ENCODE peak calls at places on chromosomes 16 and 17, in ten cellular contexts. One of them, this sample, is unnamed.

GRCh38 chr16:89586853-89587252 is 11.3 kb downstream of the CPNE7 start:
- DNase-seq in CD8-positive, alpha-beta T cell: no peak
- DNase-seq in upper lobe of right lung: no peak
- DNase-seq in retinal pigment epithelial cell: no peak
- DNase-seq in endothelial cell: no peak
- DNase-seq in PC-3: no peak
- DNase-seq in mucosa of descending colon: no peak
- DNase-seq in AG04450: no peak
- DNase-seq in fibroblast of lung: peak
- DNase-seq in gastrocnemius medialis: no peak
- DNase-seq in this sample: no peak

GRCh38 chr17:62662855-62663254 is 35.4 kb downstream of the MRC2 start:
- DNase-seq in CD8-positive, alpha-beta T cell: no peak
- DNase-seq in upper lobe of right lung: no peak
- DNase-seq in retinal pigment epithelial cell: no peak
- DNase-seq in endothelial cell: no peak
- DNase-seq in PC-3: no peak
- DNase-seq in mucosa of descending colon: no peak
- DNase-seq in AG04450: no peak
- DNase-seq in fibroblast of lung: peak
- DNase-seq in gastrocnemius medialis: no peak
- DNase-seq in this sample: no peak

GRCh38 chr16:2458887-2459646 is 842 bp upstream of the TEDC2 start:
- DNase-seq in CD8-positive, alpha-beta T cell: no peak
- DNase-seq in upper lobe of right lung: no peak
- DNase-seq in retinal pigment epithelial cell: no peak
- DNase-seq in endothelial cell: no peak
- DNase-seq in PC-3: peak
- DNase-seq in mucosa of descending colon: no peak
- DNase-seq in AG04450: no peak
- DNase-seq in fibroblast of lung: no peak
- DNase-seq in gastrocnemius medialis: no peak
- DNase-seq in this sample: no peak

GRCh38 chr17:79937981-79938695 is 97.5 kb downstream of the TBC1D16 start:
- DNase-seq in CD8-positive, alpha-beta T cell: no peak
- DNase-seq in upper lobe of right lung: no peak
- DNase-seq in retinal pigment epithelial cell: no peak
- DNase-seq in endothelial cell: no peak
- DNase-seq in PC-3: no peak
- DNase-seq in mucosa of descending colon: no peak
- DNase-seq in AG04450: no peak
- DNase-seq in fibroblast of lung: no peak
- DNase-seq in gastrocnemius medialis: no peak
- DNase-seq in this sample: no peak

GRCh38 chr17:29162909-29163341 is 17.3 kb downstream of the MYO18A start:
- DNase-seq in CD8-positive, alpha-beta T cell: no peak
- DNase-seq in upper lobe of right lung: no peak
- DNase-seq in retinal pigment epithelial cell: no peak
- DNase-seq in endothelial cell: no peak
- DNase-seq in PC-3: no peak
- DNase-seq in mucosa of descending colon: no peak
- DNase-seq in AG04450: no peak
- DNase-seq in fibroblast of lung: peak
- DNase-seq in gastrocnemius medialis: no peak
- DNase-seq in this sample: no peak

GRCh38 chr17:68759343-68760140 is 158.4 kb upstream of the FAM20A start:
- DNase-seq in CD8-positive, alpha-beta T cell: peak
- DNase-seq in upper lobe of right lung: peak
- DNase-seq in retinal pigment epithelial cell: peak
- DNase-seq in endothelial cell: peak
- DNase-seq in PC-3: peak
- DNase-seq in mucosa of descending colon: peak
- DNase-seq in AG04450: peak
- DNase-seq in fibroblast of lung: peak
- DNase-seq in gastrocnemius medialis: peak
- DNase-seq in this sample: peak

GRCh38 chr16:15770107-15770506 is 86.7 kb downstream of the MYH11 start:
- DNase-seq in CD8-positive, alpha-beta T cell: no peak
- DNase-seq in upper lobe of right lung: no peak
- DNase-seq in retinal pigment epithelial cell: peak
- DNase-seq in endothelial cell: no peak
- DNase-seq in PC-3: no peak
- DNase-seq in mucosa of descending colon: no peak
- DNase-seq in AG04450: no peak
- DNase-seq in fibroblast of lung: no peak
- DNase-seq in gastrocnemius medialis: no peak
- DNase-seq in this sample: no peak

GRCh38 chr17:38919316-38920078 is 5.9 kb upstream of the LASP1NB start:
- DNase-seq in CD8-positive, alpha-beta T cell: no peak
- DNase-seq in upper lobe of right lung: peak
- DNase-seq in retinal pigment epithelial cell: no peak
- DNase-seq in endothelial cell: no peak
- DNase-seq in PC-3: no peak
- DNase-seq in mucosa of descending colon: no peak
- DNase-seq in AG04450: no peak
- DNase-seq in fibroblast of lung: no peak
- DNase-seq in gastrocnemius medialis: no peak
- DNase-seq in this sample: no peak

GRCh38 chr17:17749921-17750320 is 68.7 kb downstream of the RAI1 start:
- DNase-seq in CD8-positive, alpha-beta T cell: no peak
- DNase-seq in upper lobe of right lung: no peak
- DNase-seq in retinal pigment epithelial cell: no peak
- DNase-seq in endothelial cell: peak
- DNase-seq in PC-3: peak
- DNase-seq in mucosa of descending colon: peak
- DNase-seq in AG04450: no peak
- DNase-seq in fibroblast of lung: peak
- DNase-seq in gastrocnemius medialis: no peak
- DNase-seq in this sample: peak

GRCh38 chr16:70429888-70430666 is 8.8 kb downstream of the ST3GAL2 start:
- DNase-seq in CD8-positive, alpha-beta T cell: no peak
- DNase-seq in upper lobe of right lung: no peak
- DNase-seq in retinal pigment epithelial cell: no peak
- DNase-seq in endothelial cell: no peak
- DNase-seq in PC-3: no peak
- DNase-seq in mucosa of descending colon: no peak
- DNase-seq in AG04450: no peak
- DNase-seq in fibroblast of lung: no peak
- DNase-seq in gastrocnemius medialis: no peak
- DNase-seq in this sample: no peak

DNA sequence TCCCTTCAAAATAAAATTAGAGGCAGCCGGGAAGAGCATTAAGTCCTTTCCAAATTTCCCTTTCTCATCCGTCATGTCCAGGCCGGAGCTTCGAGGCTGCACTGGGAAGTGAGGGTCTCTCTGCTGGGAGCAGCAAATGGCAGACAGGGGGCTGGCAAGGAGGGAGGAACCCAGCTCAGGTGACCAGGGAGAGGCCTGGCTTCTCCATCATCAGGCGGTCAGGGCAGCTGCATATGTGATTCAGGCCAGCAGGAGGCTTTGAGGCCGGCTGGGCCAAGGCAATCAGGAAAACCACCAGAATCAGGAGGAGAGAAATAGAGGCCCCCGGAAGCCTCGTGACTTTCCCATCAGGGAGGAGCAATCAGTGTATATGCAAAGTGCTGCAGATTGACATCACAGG is 85.0 kb upstream of the RPL38 start:
- DNase-seq in CD8-positive, alpha-beta T cell: no peak
- DNase-seq in upper lobe of right lung: peak
- DNase-seq in retinal pigment epithelial cell: no peak
- DNase-seq in endothelial cell: peak
- DNase-seq in PC-3: no peak
- DNase-seq in mucosa of descending colon: no peak
- DNase-seq in AG04450: no peak
- DNase-seq in fibroblast of lung: no peak
- DNase-seq in gastrocnemius medialis: no peak
- DNase-seq in this sample: no peak
- TF ChIP-seq CTCF in CD8-positive, alpha-beta T cell: no peak
- TF ChIP-seq CTCF in upper lobe of right lung: no peak
- TF ChIP-seq CTCF in retinal pigment epithelial cell: no peak
- TF ChIP-seq CTCF in endothelial cell: no peak
- TF ChIP-seq CTCF in PC-3: peak
- TF ChIP-seq CTCF in mucosa of descending colon: no peak
- TF ChIP-seq CTCF in AG04450: no peak
- TF ChIP-seq CTCF in fibroblast of lung: no peak
- TF ChIP-seq CTCF in gastrocnemius medialis: no peak
- TF ChIP-seq CTCF in this sample: no peak

GRCh38 chr16:81882559-81882958 is 103.5 kb downstream of the PLCG2 start:
- DNase-seq in CD8-positive, alpha-beta T cell: no peak
- DNase-seq in upper lobe of right lung: no peak
- DNase-seq in retinal pigment epithelial cell: no peak
- DNase-seq in endothelial cell: no peak
- DNase-seq in PC-3: no peak
- DNase-seq in mucosa of descending colon: no peak
- DNase-seq in AG04450: no peak
- DNase-seq in fibroblast of lung: no peak
- DNase-seq in gastrocnemius medialis: no peak
- DNase-seq in this sample: no peak

GRCh38 chr16:81878529-81878928 is 99.4 kb downstream of the PLCG2 start:
- DNase-seq in CD8-positive, alpha-beta T cell: no peak
- DNase-seq in upper lobe of right lung: no peak
- DNase-seq in retinal pigment epithelial cell: no peak
- DNase-seq in endothelial cell: no peak
- DNase-seq in PC-3: no peak
- DNase-seq in mucosa of descending colon: no peak
- DNase-seq in AG04450: no peak
- DNase-seq in fibroblast of lung: no peak
- DNase-seq in gastrocnemius medialis: no peak
- DNase-seq in this sample: no peak

GRCh38 chr16:81881228-81881627 is 102.1 kb downstream of the PLCG2 start:
- DNase-seq in CD8-positive, alpha-beta T cell: no peak
- DNase-seq in upper lobe of right lung: no peak
- DNase-seq in retinal pigment epithelial cell: no peak
- DNase-seq in endothelial cell: no peak
- DNase-seq in PC-3: no peak
- DNase-seq in mucosa of descending colon: no peak
- DNase-seq in AG04450: no peak
- DNase-seq in fibroblast of lung: no peak
- DNase-seq in gastrocnemius medialis: no peak
- DNase-seq in this sample: no peak

GRCh38 chr16:81880816-81881215 is 101.7 kb downstream of the PLCG2 start:
- DNase-seq in CD8-positive, alpha-beta T cell: no peak
- DNase-seq in upper lobe of right lung: no peak
- DNase-seq in retinal pigment epithelial cell: no peak
- DNase-seq in endothelial cell: no peak
- DNase-seq in PC-3: no peak
- DNase-seq in mucosa of descending colon: no peak
- DNase-seq in AG04450: no peak
- DNase-seq in fibroblast of lung: no peak
- DNase-seq in gastrocnemius medialis: no peak
- DNase-seq in this sample: no peak

GRCh38 chr16:81879625-81880024 is 100.5 kb downstream of the PLCG2 start:
- DNase-seq in CD8-positive, alpha-beta T cell: no peak
- DNase-seq in upper lobe of right lung: no peak
- DNase-seq in retinal pigment epithelial cell: no peak
- DNase-seq in endothelial cell: no peak
- DNase-seq in PC-3: peak
- DNase-seq in mucosa of descending colon: no peak
- DNase-seq in AG04450: no peak
- DNase-seq in fibroblast of lung: no peak
- DNase-seq in gastrocnemius medialis: no peak
- DNase-seq in this sample: no peak
- TF ChIP-seq CTCF in CD8-positive, alpha-beta T cell: no peak
- TF ChIP-seq CTCF in upper lobe of right lung: peak
- TF ChIP-seq CTCF in retinal pigment epithelial cell: peak
- TF ChIP-seq CTCF in endothelial cell: peak
- TF ChIP-seq CTCF in PC-3: peak
- TF ChIP-seq CTCF in mucosa of descending colon: no peak
- TF ChIP-seq CTCF in AG04450: no peak
- TF ChIP-seq CTCF in fibroblast of lung: no peak
- TF ChIP-seq CTCF in gastrocnemius medialis: no peak
- TF ChIP-seq CTCF in this sample: no peak

DNA sequence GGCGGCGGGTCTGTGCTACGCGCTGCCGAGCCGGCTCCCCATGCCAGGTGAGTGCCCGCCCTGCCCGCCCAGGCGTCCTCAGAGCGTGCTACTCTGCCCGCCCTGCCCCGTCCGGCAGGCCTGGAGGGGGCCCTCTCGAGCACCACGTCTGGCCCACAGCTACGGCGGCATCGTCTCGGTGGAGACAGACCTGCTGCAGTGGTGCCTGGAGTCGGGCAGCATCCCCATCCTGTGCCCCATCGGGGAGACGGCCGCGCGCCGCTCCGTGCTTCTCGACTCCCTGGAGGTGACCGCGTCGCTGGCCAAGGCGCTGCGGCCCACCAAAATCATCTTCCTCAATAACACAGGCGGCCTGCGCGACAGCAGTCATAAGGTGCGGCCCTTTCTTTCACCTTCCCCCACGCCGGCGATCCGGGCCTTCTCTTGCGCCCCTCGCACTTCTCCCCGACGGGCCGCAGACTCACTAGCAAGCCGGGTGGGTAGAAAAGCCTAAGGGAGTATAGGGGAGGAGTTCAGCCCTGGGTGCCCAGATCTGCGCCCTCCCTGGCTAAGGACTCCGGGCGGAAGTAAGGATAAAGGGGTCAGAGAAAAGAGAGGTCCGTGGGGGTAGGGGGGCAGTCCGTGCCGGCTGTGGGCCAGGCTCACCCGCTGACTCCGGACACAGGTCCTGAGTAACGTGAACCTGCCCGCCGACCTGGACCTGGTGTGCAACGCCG is 1.6 kb downstream of the NAGS start:
- DNase-seq in CD8-positive, alpha-beta T cell: no peak
- DNase-seq in upper lobe of right lung: peak
- DNase-seq in retinal pigment epithelial cell: no peak
- DNase-seq in endothelial cell: peak
- DNase-seq in PC-3: peak
- DNase-seq in mucosa of descending colon: peak
- DNase-seq in AG04450: no peak
- DNase-seq in fibroblast of lung: no peak
- DNase-seq in gastrocnemius medialis: no peak
- DNase-seq in this sample: peak
- TF ChIP-seq CTCF in CD8-positive, alpha-beta T cell: no peak
- TF ChIP-seq CTCF in upper lobe of right lung: peak
- TF ChIP-seq CTCF in retinal pigment epithelial cell: peak
- TF ChIP-seq CTCF in endothelial cell: no peak
- TF ChIP-seq CTCF in PC-3: peak
- TF ChIP-seq CTCF in mucosa of descending colon: no peak
- TF ChIP-seq CTCF in AG04450: peak
- TF ChIP-seq CTCF in fibroblast of lung: peak
- TF ChIP-seq CTCF in gastrocnemius medialis: no peak
- TF ChIP-seq CTCF in this sample: no peak

GRCh38 chr16:50778284-50779163 is 36.6 kb downstream of the CYLD start:
- DNase-seq in CD8-positive, alpha-beta T cell: no peak
- DNase-seq in upper lobe of right lung: no peak
- DNase-seq in retinal pigment epithelial cell: no peak
- DNase-seq in endothelial cell: no peak
- DNase-seq in PC-3: no peak
- DNase-seq in mucosa of descending colon: no peak
- DNase-seq in AG04450: no peak
- DNase-seq in fibroblast of lung: no peak
- DNase-seq in gastrocnemius medialis: no peak
- DNase-seq in this sample: no peak

GRCh38 chr16:50781043-50781442 is 39.2 kb downstream of the CYLD start:
- DNase-seq in CD8-positive, alpha-beta T cell: no peak
- DNase-seq in upper lobe of right lung: no peak
- DNase-seq in retinal pigment epithelial cell: no peak
- DNase-seq in endothelial cell: no peak
- DNase-seq in PC-3: peak
- DNase-seq in mucosa of descending colon: no peak
- DNase-seq in AG04450: no peak
- DNase-seq in fibroblast of lung: no peak
- DNase-seq in gastrocnemius medialis: no peak
- DNase-seq in this sample: no peak

GRCh38 chr16:50776042-50776441 is 34.2 kb downstream of the CYLD start:
- DNase-seq in CD8-positive, alpha-beta T cell: no peak
- DNase-seq in upper lobe of right lung: no peak
- DNase-seq in retinal pigment epithelial cell: no peak
- DNase-seq in endothelial cell: no peak
- DNase-seq in PC-3: no peak
- DNase-seq in mucosa of descending colon: peak
- DNase-seq in AG04450: no peak
- DNase-seq in fibroblast of lung: no peak
- DNase-seq in gastrocnemius medialis: no peak
- DNase-seq in this sample: no peak

GRCh38 chr16:50781518-50781917 is 39.6 kb downstream of the CYLD start:
- DNase-seq in CD8-positive, alpha-beta T cell: no peak
- DNase-seq in upper lobe of right lung: no peak
- DNase-seq in retinal pigment epithelial cell: no peak
- DNase-seq in endothelial cell: no peak
- DNase-seq in PC-3: no peak
- DNase-seq in mucosa of descending colon: no peak
- DNase-seq in AG04450: no peak
- DNase-seq in fibroblast of lung: no peak
- DNase-seq in gastrocnemius medialis: no peak
- DNase-seq in this sample: no peak
- TF ChIP-seq CTCF in CD8-positive, alpha-beta T cell: no peak
- TF ChIP-seq CTCF in upper lobe of right lung: no peak
- TF ChIP-seq CTCF in retinal pigment epithelial cell: no peak
- TF ChIP-seq CTCF in endothelial cell: no peak
- TF ChIP-seq CTCF in PC-3: no peak
- TF ChIP-seq CTCF in mucosa of descending colon: no peak
- TF ChIP-seq CTCF in AG04450: no peak
- TF ChIP-seq CTCF in fibroblast of lung: no peak
- TF ChIP-seq CTCF in gastrocnemius medialis: no peak
- TF ChIP-seq CTCF in this sample: no peak